ENCODE peak calls at places on chromosomes 1 and 21, in seven cellular contexts. One of them, this sample, is unnamed.

GRCh38 chr21:27196651-27197050 is 229.8 kb upstream of the ADAMTS5 start:
- DNase-seq in SK-N-SH: no peak
- DNase-seq in GM23338: no peak
- DNase-seq in GM12878: no peak
- DNase-seq in K562: no peak
- DNase-seq in HCT116: no peak
- DNase-seq in HepG2: no peak
- DNase-seq in this sample: no peak

GRCh38 chr1:196193891-196194559 is 414.2 kb downstream of the KCNT2 start:
- DNase-seq in SK-N-SH: no peak
- DNase-seq in GM23338: no peak
- DNase-seq in GM12878: no peak
- DNase-seq in K562: no peak
- DNase-seq in HCT116: no peak
- DNase-seq in HepG2: no peak
- DNase-seq in this sample: no peak

GRCh38 chr1:183739082-183739481 is 65.8 kb upstream of the RGL1 start:
- DNase-seq in SK-N-SH: no peak
- DNase-seq in GM23338: no peak
- DNase-seq in GM12878: no peak
- DNase-seq in K562: no peak
- DNase-seq in HCT116: no peak
- DNase-seq in HepG2: no peak
- DNase-seq in this sample: no peak

GRCh38 chr1:169529068-169529642 is 43.4 kb upstream of the SLC19A2 start:
- DNase-seq in SK-N-SH: no peak
- DNase-seq in GM23338: peak
- DNase-seq in GM12878: no peak
- DNase-seq in K562: no peak
- DNase-seq in HCT116: peak
- DNase-seq in HepG2: no peak
- DNase-seq in this sample: peak

GRCh38 chr1:33875857-33876256 is 12.0 kb downstream of the HMGB4 start:
- DNase-seq in SK-N-SH: no peak
- DNase-seq in GM23338: no peak
- DNase-seq in GM12878: no peak
- DNase-seq in K562: no peak
- DNase-seq in HCT116: no peak
- DNase-seq in HepG2: no peak
- DNase-seq in this sample: no peak

GRCh38 chr21:31553461-31553860 is 106.0 kb upstream of the SOD1 start:
- DNase-seq in SK-N-SH: no peak
- DNase-seq in GM23338: no peak
- DNase-seq in GM12878: no peak
- DNase-seq in K562: no peak
- DNase-seq in HCT116: no peak
- DNase-seq in HepG2: no peak
- DNase-seq in this sample: no peak

GRCh38 chr21:17673261-17674020 is 60.7 kb upstream of the BTG3 start:
- DNase-seq in SK-N-SH: no peak
- DNase-seq in GM23338: peak
- DNase-seq in GM12878: no peak
- DNase-seq in K562: no peak
- DNase-seq in HCT116: no peak
- DNase-seq in HepG2: no peak
- DNase-seq in this sample: no peak

GRCh38 chr1:232084584-232085223 is 458.1 kb downstream of the DISC1 start:
- DNase-seq in SK-N-SH: no peak
- DNase-seq in GM23338: peak
- DNase-seq in GM12878: no peak
- DNase-seq in K562: no peak
- DNase-seq in HCT116: no peak
- DNase-seq in HepG2: no peak
- DNase-seq in this sample: no peak

GRCh38 chr1:29641921-29642320 is 405.6 kb downstream of the PTPRU start:
- DNase-seq in SK-N-SH: no peak
- DNase-seq in GM23338: no peak
- DNase-seq in GM12878: no peak
- DNase-seq in K562: no peak
- DNase-seq in HCT116: no peak
- DNase-seq in HepG2: no peak
- DNase-seq in this sample: no peak

GRCh38 chr1:171740356-171740863 is 1.5 kb downstream of the VAMP4 start:
- DNase-seq in SK-N-SH: no peak
- DNase-seq in GM23338: no peak
- DNase-seq in GM12878: no peak
- DNase-seq in K562: no peak
- DNase-seq in HCT116: no peak
- DNase-seq in HepG2: no peak
- DNase-seq in this sample: no peak

GRCh38 chr1:201479331-201479730 is 10.3 kb upstream of the PHLDA3 start:
- DNase-seq in SK-N-SH: no peak
- DNase-seq in GM23338: no peak
- DNase-seq in GM12878: no peak
- DNase-seq in K562: no peak
- DNase-seq in HCT116: no peak
- DNase-seq in HepG2: no peak
- DNase-seq in this sample: no peak

GRCh38 chr1:201480231-201481003 is 11.4 kb upstream of the PHLDA3 start:
- DNase-seq in SK-N-SH: no peak
- DNase-seq in GM23338: peak
- DNase-seq in GM12878: no peak
- DNase-seq in K562: peak
- DNase-seq in HCT116: peak
- DNase-seq in HepG2: peak
- DNase-seq in this sample: peak

GRCh38 chr1:201481761-201482493 is 12.9 kb upstream of the PHLDA3 start:
- DNase-seq in SK-N-SH: peak
- DNase-seq in GM23338: peak
- DNase-seq in GM12878: peak
- DNase-seq in K562: peak
- DNase-seq in HCT116: peak
- DNase-seq in HepG2: peak
- DNase-seq in this sample: peak

GRCh38 chr1:201482755-201483154 is 13.8 kb upstream of the PHLDA3 start:
- DNase-seq in SK-N-SH: no peak
- DNase-seq in GM23338: no peak
- DNase-seq in GM12878: no peak
- DNase-seq in K562: no peak
- DNase-seq in HCT116: no peak
- DNase-seq in HepG2: no peak
- DNase-seq in this sample: no peak

GRCh38 chr1:201481004-201481380 is 12.0 kb upstream of the PHLDA3 start:
- DNase-seq in SK-N-SH: no peak
- DNase-seq in GM23338: peak
- DNase-seq in GM12878: no peak
- DNase-seq in K562: no peak
- DNase-seq in HCT116: no peak
- DNase-seq in HepG2: no peak
- DNase-seq in this sample: no peak
- H3K4me3 ChIP-seq in SK-N-SH: no peak
- H3K4me3 ChIP-seq in GM23338: peak
- H3K4me3 ChIP-seq in GM12878: peak
- H3K4me3 ChIP-seq in K562: peak
- H3K4me3 ChIP-seq in HCT116: peak
- H3K4me3 ChIP-seq in HepG2: peak
- H3K4me3 ChIP-seq in this sample: peak

GRCh38 chr1:151290709-151291303 is 8.7 kb downstream of the ZNF687 start:
- DNase-seq in SK-N-SH: no peak
- DNase-seq in GM23338: no peak
- DNase-seq in GM12878: no peak
- DNase-seq in K562: no peak
- DNase-seq in HCT116: no peak
- DNase-seq in HepG2: no peak
- DNase-seq in this sample: peak

GRCh38 chr1:151289991-151290708 is 8.1 kb downstream of the ZNF687 start:
- DNase-seq in SK-N-SH: no peak
- DNase-seq in GM23338: no peak
- DNase-seq in GM12878: no peak
- DNase-seq in K562: no peak
- DNase-seq in HCT116: no peak
- DNase-seq in HepG2: no peak
- DNase-seq in this sample: no peak

GRCh38 chr1:151292207-151293030 is 10.3 kb downstream of the ZNF687 start:
- DNase-seq in SK-N-SH: peak
- DNase-seq in GM23338: peak
- DNase-seq in GM12878: no peak
- DNase-seq in K562: no peak
- DNase-seq in HCT116: no peak
- DNase-seq in HepG2: no peak
- DNase-seq in this sample: no peak

GRCh38 chr1:151294748-151295462 is 12.8 kb downstream of the ZNF687 start:
- DNase-seq in SK-N-SH: no peak
- DNase-seq in GM23338: peak
- DNase-seq in GM12878: no peak
- DNase-seq in K562: no peak
- DNase-seq in HCT116: no peak
- DNase-seq in HepG2: no peak
- DNase-seq in this sample: no peak

DNA sequence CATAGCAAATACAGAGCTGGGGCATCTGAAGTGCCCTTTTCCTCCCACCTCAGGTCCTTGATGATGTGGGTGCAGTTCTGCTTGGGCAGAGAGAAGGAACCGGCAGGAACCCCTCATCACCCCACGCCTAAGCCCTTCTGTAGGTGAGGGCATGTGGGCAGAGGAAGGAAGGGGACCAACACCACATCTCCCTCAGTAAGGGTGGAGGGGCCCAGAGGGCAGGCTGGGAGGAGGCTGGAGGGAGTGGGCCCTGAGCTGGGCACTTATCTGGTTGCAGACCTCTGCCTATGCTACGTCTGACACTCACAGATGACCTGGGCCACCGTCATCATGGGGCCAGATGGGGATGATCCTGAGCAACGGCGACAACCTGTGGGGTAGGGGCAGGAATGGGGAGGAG is 11.0 kb downstream of the ZNF687 start:
- DNase-seq in SK-N-SH: no peak
- DNase-seq in GM23338: no peak
- DNase-seq in GM12878: no peak
- DNase-seq in K562: no peak
- DNase-seq in HCT116: no peak
- DNase-seq in HepG2: no peak
- DNase-seq in this sample: no peak
- TF ChIP-seq POLR2AphosphoS5 in SK-N-SH: no peak
- TF ChIP-seq POLR2AphosphoS5 in GM23338: no peak
- TF ChIP-seq POLR2AphosphoS5 in GM12878: no peak
- TF ChIP-seq POLR2AphosphoS5 in K562: no peak
- TF ChIP-seq POLR2AphosphoS5 in HCT116: no peak
- TF ChIP-seq POLR2AphosphoS5 in HepG2: no peak
- TF ChIP-seq POLR2AphosphoS5 in this sample: no peak

GRCh38 chr1:20325407-20325737 is 34.7 kb downstream of the VWA5B1 start:
- DNase-seq in SK-N-SH: no peak
- DNase-seq in GM23338: no peak
- DNase-seq in GM12878: no peak
- DNase-seq in K562: no peak
- DNase-seq in HCT116: no peak
- DNase-seq in HepG2: no peak
- DNase-seq in this sample: no peak
- TF ChIP-seq REST in SK-N-SH: no peak
- TF ChIP-seq REST in GM23338: no peak
- TF ChIP-seq REST in GM12878: no peak
- TF ChIP-seq REST in K562: no peak
- TF ChIP-seq REST in HCT116: no peak
- TF ChIP-seq REST in HepG2: no peak
- TF ChIP-seq REST in this sample: no peak

GRCh38 chr21:41953249-41953830 is 478 bp downstream of the C2CD2 start:
- DNase-seq in SK-N-SH: peak
- DNase-seq in GM23338: peak
- DNase-seq in GM12878: no peak
- DNase-seq in K562: peak
- DNase-seq in HCT116: no peak
- DNase-seq in HepG2: no peak
- DNase-seq in this sample: no peak
- H3K4me3 ChIP-seq in SK-N-SH: peak
- H3K4me3 ChIP-seq in GM23338: peak
- H3K4me3 ChIP-seq in GM12878: peak
- H3K4me3 ChIP-seq in K562: peak
- H3K4me3 ChIP-seq in HCT116: peak
- H3K4me3 ChIP-seq in HepG2: peak
- H3K4me3 ChIP-seq in this sample: peak

GRCh38 chr1:11024545-11024944 is 12.1 kb downstream of the TARDBP start:
- DNase-seq in SK-N-SH: no peak
- DNase-seq in GM23338: no peak
- DNase-seq in GM12878: no peak
- DNase-seq in K562: no peak
- DNase-seq in HCT116: no peak
- DNase-seq in HepG2: no peak
- DNase-seq in this sample: no peak
- TF ChIP-seq POLR2AphosphoS5 in SK-N-SH: no peak
- TF ChIP-seq POLR2AphosphoS5 in GM23338: no peak
- TF ChIP-seq POLR2AphosphoS5 in GM12878: no peak
- TF ChIP-seq POLR2AphosphoS5 in K562: no peak
- TF ChIP-seq POLR2AphosphoS5 in HCT116: no peak
- TF ChIP-seq POLR2AphosphoS5 in HepG2: no peak
- TF ChIP-seq POLR2AphosphoS5 in this sample: no peak

GRCh38 chr1:198556969-198557368 is 16.5 kb upstream of the ATP6V1G3 start:
- DNase-seq in SK-N-SH: no peak
- DNase-seq in GM23338: no peak
- DNase-seq in GM12878: peak
- DNase-seq in K562: peak
- DNase-seq in HCT116: no peak
- DNase-seq in HepG2: no peak
- DNase-seq in this sample: peak

GRCh38 chr1:198559362-198559761 is 18.9 kb upstream of the ATP6V1G3 start:
- DNase-seq in SK-N-SH: no peak
- DNase-seq in GM23338: no peak
- DNase-seq in GM12878: no peak
- DNase-seq in K562: no peak
- DNase-seq in HCT116: no peak
- DNase-seq in HepG2: no peak
- DNase-seq in this sample: no peak

GRCh38 chr1:198563578-198563977 is 23.1 kb upstream of the ATP6V1G3 start:
- DNase-seq in SK-N-SH: no peak
- DNase-seq in GM23338: peak
- DNase-seq in GM12878: no peak
- DNase-seq in K562: no peak
- DNase-seq in HCT116: no peak
- DNase-seq in HepG2: no peak
- DNase-seq in this sample: no peak

GRCh38 chr1:198558402-198558801 is 17.9 kb upstream of the ATP6V1G3 start:
- DNase-seq in SK-N-SH: no peak
- DNase-seq in GM23338: no peak
- DNase-seq in GM12878: no peak
- DNase-seq in K562: no peak
- DNase-seq in HCT116: no peak
- DNase-seq in HepG2: no peak
- DNase-seq in this sample: no peak

DNA sequence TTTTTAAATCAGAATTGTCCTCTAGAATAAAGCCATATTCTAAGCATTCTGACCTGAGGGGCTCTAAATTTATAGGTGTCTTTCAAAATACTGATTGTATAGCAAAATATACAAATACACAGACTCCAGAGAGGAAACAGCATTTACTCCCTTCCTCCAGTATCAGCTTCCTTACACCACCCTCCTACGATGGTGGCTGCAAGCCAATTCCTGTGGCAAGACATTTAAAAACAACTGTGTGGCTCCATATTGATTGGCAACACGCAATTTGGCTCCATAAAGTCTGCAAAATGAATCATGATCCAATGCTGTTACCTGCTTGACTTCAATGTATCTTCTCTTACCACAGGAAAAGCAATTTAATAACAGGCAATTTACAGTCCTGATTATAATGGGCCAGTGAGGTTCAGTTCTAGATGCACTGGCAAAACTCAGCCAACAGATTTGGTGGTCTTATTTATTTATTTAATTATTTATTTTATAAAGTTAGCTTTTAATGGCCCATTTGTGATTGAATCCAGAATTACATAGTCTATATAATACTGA is 19.7 kb upstream of the ATP6V1G3 start:
- DNase-seq in SK-N-SH: no peak
- DNase-seq in GM23338: no peak
- DNase-seq in GM12878: no peak
- DNase-seq in K562: peak
- DNase-seq in HCT116: no peak
- DNase-seq in HepG2: no peak
- DNase-seq in this sample: no peak
- TF ChIP-seq REST in SK-N-SH: no peak
- TF ChIP-seq REST in GM23338: no peak
- TF ChIP-seq REST in GM12878: no peak
- TF ChIP-seq REST in K562: no peak
- TF ChIP-seq REST in HCT116: no peak
- TF ChIP-seq REST in HepG2: no peak
- TF ChIP-seq REST in this sample: no peak

This sample was measured in HL-60.